ENCODE peak calls at places on chromosomes 1 and 21, in nine cellular contexts. R, T, P, S, V, U, D, I and Y are unnamed samples.
A peak's percentile ranks its signal among the peaks of the same experiment; 100 is the strongest.

GRCh38 chr1:29820401-29820800 is 584.1 kb downstream of the PTPRU start:
- DNase-seq in P (no peak), T (no peak), V (no peak), R (no peak), S (no peak), D (no peak), I (no peak), U (no peak), Y (no peak)

GRCh38 chr1:61241411-61241838 is 159.1 kb downstream of the NFIA start:
- DNase-seq in S (no peak), P (peak; percentile 55), V (no peak), R (no peak), I (no peak), T (peak; percentile 81), D (no peak), U (no peak), Y (no peak)

GRCh38 chr1:236388332-236388731 is 5.8 kb upstream of the EDARADD start:
- DNase-seq in D (no peak), P (no peak), T (no peak), V (no peak), R (no peak), S (no peak), I (no peak), U (no peak), Y (no peak)

GRCh38 chr1:244768186-244768585 is 67.3 kb upstream of the COX20 start:
- DNase-seq in U (no peak), I (no peak), P (no peak), T (no peak), V (no peak), D (no peak), S (peak; percentile 56), R (no peak), Y (no peak)

GRCh38 chr1:84675106-84675505 is 15.2 kb downstream of the SSX2IP start:
- DNase-seq in I (no peak), D (no peak), T (no peak), P (no peak), V (no peak), S (peak; percentile 50), R (no peak), U (no peak), Y (no peak)

GRCh38 chr1:244779410-244779809 is 56.0 kb upstream of the COX20 start:
- DNase-seq in T (no peak), R (no peak), D (no peak), V (no peak), P (no peak), S (peak; percentile 39), U (no peak), I (no peak), Y (no peak)

GRCh38 chr21:17736072-17736471 is 83.1 kb downstream of the C21orf91 start:
- DNase-seq in D (no peak), S (no peak), R (no peak), T (no peak), V (no peak), P (no peak), U (no peak), I (no peak), Y (no peak)

GRCh38 chr1:39729030-39729429 is 9.7 kb upstream of the PPIE start:
- DNase-seq in S (peak; percentile 9), V (no peak), P (no peak), T (no peak), U (no peak), I (no peak), R (no peak), D (no peak), Y (no peak)

GRCh38 chr1:98003442-98003841 is 82.6 kb upstream of the DPYD start:
- DNase-seq in S (no peak), I (no peak), V (no peak), P (no peak), T (no peak), R (no peak), D (no peak), U (no peak), Y (no peak)

GRCh38 chr1:206102292-206102936 is 14.8 kb downstream of the AVPR1B start:
- DNase-seq in V (no peak), U (no peak), I (no peak), D (no peak), P (no peak), R (no peak), T (no peak), S (no peak), Y (no peak)

GRCh38 chr21:17667256-17667655 is 54.6 kb upstream of the BTG3 start:
- DNase-seq in V (no peak), D (no peak), P (no peak), U (no peak), I (no peak), R (no peak), T (no peak), S (no peak), Y (no peak)

GRCh38 chr1:172117800-172118199 is 276.5 kb downstream of the DNM3 start:
- DNase-seq in U (peak; percentile 48), S (no peak), P (no peak), T (no peak), I (no peak), R (no peak), V (peak; percentile 38), D (no peak), Y (no peak)

GRCh38 chr1:112706505-112707216 is at the start of gene RHOC:
- DNase-seq in T (peak; percentile 83), P (peak; percentile 77), D (peak; percentile 89), R (no peak), I (peak; percentile 50), U (peak; percentile 87), V (no peak), S (peak; percentile 56), Y (peak; percentile 70)

DNA sequence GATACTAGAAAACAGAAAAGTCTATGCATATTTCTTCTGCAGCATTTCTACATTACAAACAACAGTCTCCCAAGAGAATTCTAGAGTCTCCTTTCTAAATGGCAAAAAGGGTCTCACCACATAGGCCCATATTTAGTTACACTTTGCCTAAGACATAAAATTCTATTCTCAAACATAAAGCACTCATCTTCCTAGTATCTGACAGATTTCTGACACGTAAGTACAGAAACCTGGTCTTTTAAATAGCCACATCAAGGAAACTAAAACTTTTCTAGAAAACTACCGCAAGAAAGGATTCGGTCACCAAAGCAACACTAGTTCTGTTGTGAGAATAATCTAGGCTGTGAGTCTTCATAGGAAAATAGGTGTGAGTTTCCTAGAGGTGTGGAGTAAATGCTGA is 33.6 kb upstream of the CTSK start:
- DNase-seq in S (no peak), V (peak; percentile 78), P (no peak), U (no peak), R (no peak), I (no peak), T (no peak), D (no peak), Y (no peak)
- H3K27ac ChIP-seq in S (no peak overlapping the region), V (peak overlapping the region; percentile 63), P (no peak overlapping the region), U (no peak overlapping the region), R (no peak overlapping the region), I (peak overlapping the region; percentile 47), T (no peak overlapping the region), D (no peak overlapping the region), Y (no peak overlapping the region)

GRCh38 chr1:147245129-147245528 is 2.6 kb downstream of the CHD1L start:
- DNase-seq in I (no peak), T (no peak), U (no peak), P (no peak), D (no peak), R (no peak), S (no peak), V (no peak), Y (no peak)
- H3K4me3 ChIP-seq in I (no peak overlapping the region), T (no peak overlapping the region), U (no peak overlapping the region), P (no peak overlapping the region), D (no peak overlapping the region), R (no peak overlapping the region), S (no peak overlapping the region), V (no peak overlapping the region), Y (no peak overlapping the region)

GRCh38 chr1:94384485-94385353 is 33.5 kb upstream of the ABCD3 start:
- DNase-seq in D (no peak), P (no peak), I (no peak), V (peak; percentile 52), T (no peak), U (peak; percentile 49), R (no peak), S (no peak), Y (peak; percentile 49)

GRCh38 chr1:94385354-94385947 is 32.7 kb upstream of the ABCD3 start:
- DNase-seq in S (no peak), U (no peak), R (no peak), D (no peak), V (no peak), T (no peak), I (no peak), P (no peak), Y (no peak)

GRCh38 chr1:94383966-94384408 is 34.2 kb upstream of the ABCD3 start:
- DNase-seq in T (no peak), I (no peak), P (no peak), R (no peak), V (no peak), U (peak; percentile 68), S (peak; percentile 79), D (no peak), Y (no peak)

GRCh38 chr1:94379615-94380014 is 38.6 kb upstream of the ABCD3 start:
- DNase-seq in R (no peak), P (no peak), U (peak; percentile 67), I (no peak), S (no peak), D (no peak), V (no peak), T (no peak), Y (no peak)

DNA sequence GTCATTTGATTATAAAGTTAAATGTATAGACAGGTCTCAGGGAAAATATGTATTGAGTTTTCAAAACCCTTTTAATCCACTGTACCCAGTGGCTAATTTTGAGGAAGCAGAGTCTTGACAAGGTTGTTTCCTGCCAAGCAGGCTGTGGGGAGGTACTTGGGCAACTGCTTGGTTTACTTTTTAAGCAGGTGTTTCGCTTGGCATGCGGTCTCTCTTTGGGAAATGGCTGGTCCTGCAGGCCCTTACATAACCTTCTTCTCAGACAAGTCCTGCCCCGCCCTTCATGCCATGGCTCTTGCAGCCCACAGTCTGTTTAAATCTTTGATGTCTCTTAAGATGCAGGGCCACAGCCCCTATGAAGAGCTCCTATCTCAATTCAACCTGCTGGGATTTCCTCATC is 36.0 kb upstream of the ABCD3 start:
- DNase-seq in T (no peak), R (no peak), I (no peak), S (no peak), D (no peak), U (no peak), V (no peak), P (no peak), Y (peak; percentile 86)
- H3K4me1 ChIP-seq in T (no peaks in the 10 kb centered on the region), R (no peaks in the 10 kb centered on the region), I (peaks cover 6% of the 10 kb centered on the region), S (peaks cover 1% of the 10 kb centered on the region), D (no peaks in the 10 kb centered on the region), U (no peaks in the 10 kb centered on the region), V (peaks cover 23% of the 10 kb centered on the region), P (no peaks in the 10 kb centered on the region), Y (peaks cover 13% of the 10 kb centered on the region)

DNA sequence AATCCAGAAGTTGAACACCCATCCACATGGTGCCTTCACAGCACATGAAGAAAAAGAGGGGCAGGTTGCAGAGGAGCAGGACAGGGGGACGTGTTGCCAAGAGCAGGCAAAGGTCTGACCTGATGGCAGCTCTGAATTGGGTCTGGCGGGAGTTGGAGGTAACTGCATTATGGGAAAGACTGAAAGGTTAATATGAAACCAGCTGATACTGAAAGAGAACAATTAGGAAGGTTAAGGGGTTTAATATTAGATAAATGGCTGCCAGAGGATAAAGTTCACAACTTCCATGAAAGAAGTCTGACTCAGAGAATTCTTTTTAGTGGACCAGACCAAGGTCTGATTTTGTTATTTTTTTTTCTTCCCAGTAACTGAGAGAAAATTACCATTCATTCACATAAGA is 76.1 kb downstream of the CD58 start:
- DNase-seq in R (no peak), V (no peak), P (no peak), S (no peak), T (no peak), I (no peak), U (no peak), D (no peak), Y (no peak)
- H3K27ac ChIP-seq in R (no peak overlapping the region), V (no peak overlapping the region), P (no peak overlapping the region), S (no peak overlapping the region), T (no peak overlapping the region), I (no peak overlapping the region), U (peak overlapping the region; percentile 87), D (no peak overlapping the region), Y (peak overlapping the region; percentile 40)